ENCODE peak calls at places on chromosomes 11 and 22, in nine cellular contexts. H, U, K, I, M, W, F, P and N are unnamed samples.

GRCh38 chr11:69217276-69218105 is 61.8 kb downstream of the SMIM38 start:
- DNase-seq in H (no peak), U (no peak), K (no peak), I (no peak), M (peak; percentile 38), W (no peak), F (no peak), P (no peak), N (no peak)

GRCh38 chr11:6387811-6388599 is 2.3 kb upstream of the SMPD1 start:
- DNase-seq in H (no peak), U (no peak), K (no peak), I (peak; percentile 49), M (no peak), W (peak; percentile 29), F (no peak), P (peak; percentile 53), N (no peak)

GRCh38 chr11:42407379-42407778 is 904.4 kb upstream of the API5 start:
- DNase-seq in H (peak; percentile 92), U (no peak), K (no peak), I (no peak), M (peak; percentile 96), W (no peak), F (no peak), P (no peak), N (no peak)

GRCh38 chr11:12377106-12377823 is at the start of gene PARVA:
- DNase-seq in H (peak; percentile 80), U (peak; percentile 60), K (peak; percentile 68), I (peak; percentile 78), M (peak; percentile 93), W (peak; percentile 90), F (peak; percentile 79), P (peak; percentile 71), N (peak; percentile 41)

GRCh38 chr11:1834791-1835670 is at the start of gene SYT8:
- DNase-seq in H (no peak), U (no peak), K (peak; percentile 12), I (no peak), M (no peak), W (no peak), F (no peak), P (no peak), N (no peak)

GRCh38 chr11:28176231-28176853 is 68.2 kb downstream of the METTL15 start:
- DNase-seq in H (no peak), U (no peak), K (no peak), I (no peak), M (no peak), W (no peak), F (no peak), P (peak; percentile 53), N (no peak)

GRCh38 chr11:839875-840617 is 2.3 kb downstream of the POLR2L start:
- DNase-seq in H (no peak), U (no peak), K (no peak), I (no peak), M (no peak), W (no peak), F (no peak), P (peak; percentile 39), N (no peak)

GRCh38 chr11:36037031-36037430 is 93.2 kb downstream of the LDLRAD3 start:
- DNase-seq in H (no peak), U (no peak), K (peak; percentile 62), I (peak; percentile 47), M (no peak), W (no peak), F (no peak), P (peak; percentile 22), N (no peak)

GRCh38 chr22:31243339-31244043 is 31.4 kb downstream of the LIMK2 start:
- DNase-seq in H (no peak), U (no peak), K (no peak), I (peak; percentile 52), M (no peak), W (no peak), F (no peak), P (peak; percentile 95), N (no peak)

GRCh38 chr11:8719260-8720190 is 36.9 kb downstream of the RPL27A start:
- DNase-seq in H (no peak), U (no peak), K (peak; percentile 84), I (peak; percentile 86), M (no peak), W (peak; percentile 95), F (peak; percentile 81), P (peak; percentile 91), N (peak; percentile 91)

GRCh38 chr11:76235233-76236091 is 29.2 kb upstream of the WNT11 start:
- DNase-seq in H (peak; percentile 98), U (peak; percentile 86), K (peak; percentile 88), I (peak; percentile 95), M (peak; percentile 98), W (peak; percentile 96), F (peak; percentile 93), P (peak; percentile 82), N (peak; percentile 72)

GRCh38 chr11:30333405-30333804 is 10.5 kb downstream of the ARL14EP start:
- DNase-seq in H (no peak), U (no peak), K (no peak), I (no peak), M (no peak), W (peak; percentile 14), F (no peak), P (peak; percentile 42), N (no peak)

GRCh38 chr11:26247340-26247739 is 84.6 kb upstream of the ANO3 start:
- DNase-seq in H (no peak), U (no peak), K (no peak), I (peak; percentile 39), M (no peak), W (no peak), F (no peak), P (peak; percentile 41), N (peak; percentile 50)

GRCh38 chr11:88284306-88285057 is 53.1 kb downstream of the CTSC start:
- DNase-seq in H (no peak), U (no peak), K (no peak), I (peak; percentile 54), M (no peak), W (no peak), F (no peak), P (no peak), N (no peak)

GRCh38 chr11:15852179-15852578 is 504.2 kb downstream of the SOX6 start:
- DNase-seq in H (no peak), U (no peak), K (no peak), I (peak; percentile 16), M (peak; percentile 79), W (no peak), F (no peak), P (peak; percentile 61), N (no peak)

GRCh38 chr11:70111269-70112016 is 33.3 kb downstream of the ANO1 start:
- DNase-seq in H (no peak), U (peak; percentile 40), K (no peak), I (peak; percentile 60), M (peak; percentile 77), W (peak; percentile 85), F (peak; percentile 68), P (no peak), N (peak; percentile 55)

GRCh38 chr22:46010177-46010867 is 33.4 kb upstream of the WNT7B start:
- DNase-seq in H (no peak), U (no peak), K (no peak), I (peak; percentile 72), M (no peak), W (no peak), F (no peak), P (peak; percentile 52), N (no peak)

GRCh38 chr11:118398797-118399564 is 2.4 kb upstream of the ATP5MG start:
- DNase-seq in H (no peak), U (no peak), K (no peak), I (no peak), M (no peak), W (peak; percentile 3), F (no peak), P (peak; percentile 51), N (no peak)
- H3K4me3 ChIP-seq in H (no peak overlapping the region), U (no peak overlapping the region), K (no peak overlapping the region), I (no peak overlapping the region), M (no peak overlapping the region), W (no peak overlapping the region), F (no peak overlapping the region), P (no peak overlapping the region), N (no peak overlapping the region)

GRCh38 chr22:50469377-50470305 is 5.2 kb downstream of the SBF1 start:
- DNase-seq in H (no peak), U (peak; percentile 8), K (peak; percentile 70), I (peak; percentile 51), M (peak; percentile 87), W (peak; percentile 29), F (peak; percentile 79), P (peak; percentile 81), N (no peak)
- H3K4me3 ChIP-seq in H (no peak overlapping the region), U (no peak overlapping the region), K (no peak overlapping the region), I (no peak overlapping the region), M (no peak overlapping the region), W (no peak overlapping the region), F (no peak overlapping the region), P (no peak overlapping the region), N (no peak overlapping the region)

GRCh38 chr22:17379939-17380710 is 10.9 kb downstream of the CECR2 start:
- DNase-seq in H (no peak), U (no peak), K (no peak), I (no peak), M (peak; percentile 73), W (no peak), F (no peak), P (no peak), N (no peak)
- H3K4me3 ChIP-seq in H (no peak overlapping the region), U (no peak overlapping the region), K (no peak overlapping the region), I (no peak overlapping the region), M (peak overlapping the region; percentile 75), W (no peak overlapping the region), F (no peak overlapping the region), P (no peak overlapping the region), N (no peak overlapping the region)

GRCh38 chr11:115199501-115199900 is 304.7 kb downstream of the CADM1 start:
- DNase-seq in H (no peak), U (no peak), K (no peak), I (peak; percentile 45), M (no peak), W (peak; percentile 51), F (no peak), P (no peak), N (peak; percentile 10)

GRCh38 chr11:115202061-115202460 is 302.2 kb downstream of the CADM1 start:
- DNase-seq in H (no peak), U (no peak), K (no peak), I (no peak), M (no peak), W (no peak), F (no peak), P (no peak), N (no peak)

GRCh38 chr11:115206365-115207022 is 297.7 kb downstream of the CADM1 start:
- DNase-seq in H (no peak), U (no peak), K (no peak), I (no peak), M (no peak), W (no peak), F (no peak), P (no peak), N (no peak)

GRCh38 chr11:115201121-115201792 is 303.0 kb downstream of the CADM1 start:
- DNase-seq in H (no peak), U (peak; percentile 89), K (no peak), I (peak; percentile 94), M (no peak), W (peak; percentile 56), F (no peak), P (no peak), N (peak; percentile 82)

DNA sequence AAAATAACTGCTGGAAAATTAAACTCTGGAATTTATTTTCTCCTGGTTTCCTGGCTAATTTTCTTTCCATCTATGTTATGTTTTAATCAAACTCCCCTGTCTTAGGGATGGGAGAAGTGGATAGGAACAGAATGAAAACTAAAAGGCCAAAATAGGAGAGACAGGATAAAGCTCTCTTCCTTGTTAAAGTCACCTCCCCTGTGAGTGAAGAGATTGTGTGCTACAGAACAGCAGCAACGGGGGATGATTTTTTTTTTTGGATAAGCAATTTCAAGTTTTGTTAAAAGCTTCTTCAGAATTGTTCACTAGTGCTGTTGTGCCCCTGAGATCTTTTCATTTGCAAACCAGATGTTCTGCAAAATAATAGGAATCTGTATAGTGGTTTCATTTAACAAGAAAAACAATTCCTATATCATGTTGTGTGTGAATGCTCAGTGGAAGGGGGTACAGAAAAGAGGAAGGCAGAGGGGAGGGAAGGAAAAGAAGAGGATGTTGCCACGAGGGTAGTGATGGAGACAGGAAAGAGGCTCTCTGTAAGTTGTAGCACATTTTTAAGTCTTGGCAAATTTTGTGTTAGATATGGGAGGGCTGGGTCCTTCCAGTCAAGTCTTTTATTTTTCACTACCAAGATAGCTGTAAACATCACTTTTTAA is 301.2 kb downstream of the CADM1 start:
- DNase-seq in H (no peak), U (no peak), K (no peak), I (no peak), M (no peak), W (no peak), F (no peak), P (no peak), N (no peak)
- H3K4me3 ChIP-seq in H (no peak overlapping the region), U (no peak overlapping the region), K (no peak overlapping the region), I (no peak overlapping the region), M (no peak overlapping the region), W (no peak overlapping the region), F (no peak overlapping the region), P (no peak overlapping the region), N (no peak overlapping the region)